ENCODE peak calls at places on chromosomes 13 and 19, in nine cellular contexts. One of them, this sample, is unnamed.

GRCh38 chr19:49335071-49335783 is at the start of gene CD37:
- DNase-seq in AG10803: no peak
- DNase-seq in neural crest cell: no peak
- DNase-seq in NCI-H460: no peak
- DNase-seq in adrenal gland: peak
- DNase-seq in activated CD4-positive, alpha-beta T cell treated with anti-CD3 and anti-CD28 coated beads for 24 hours: peak
- DNase-seq in thoracic aorta: no peak
- DNase-seq in mucosa of gallbladder: no peak
- DNase-seq in psoas muscle: no peak
- DNase-seq in this sample: no peak

GRCh38 chr19:50418186-50419021 is at the start of gene SPIB:
- DNase-seq in neural crest cell: no peak
- DNase-seq in thoracic aorta: no peak
- DNase-seq in psoas muscle: peak
- DNase-seq in adrenal gland: no peak
- DNase-seq in activated CD4-positive, alpha-beta T cell treated with anti-CD3 and anti-CD28 coated beads for 24 hours: no peak
- DNase-seq in mucosa of gallbladder: no peak
- DNase-seq in NCI-H460: no peak
- DNase-seq in AG10803: no peak
- DNase-seq in this sample: no peak

GRCh38 chr19:57789288-57789687 is 19.8 kb downstream of the ZNF586 start:
- DNase-seq in thoracic aorta: no peak
- DNase-seq in activated CD4-positive, alpha-beta T cell treated with anti-CD3 and anti-CD28 coated beads for 24 hours: no peak
- DNase-seq in psoas muscle: no peak
- DNase-seq in adrenal gland: no peak
- DNase-seq in mucosa of gallbladder: no peak
- DNase-seq in NCI-H460: no peak
- DNase-seq in neural crest cell: no peak
- DNase-seq in AG10803: no peak
- DNase-seq in this sample: no peak

GRCh38 chr19:37931941-37932655 is 25.1 kb downstream of the SIPA1L3 start:
- DNase-seq in mucosa of gallbladder: peak
- DNase-seq in adrenal gland: no peak
- DNase-seq in activated CD4-positive, alpha-beta T cell treated with anti-CD3 and anti-CD28 coated beads for 24 hours: no peak
- DNase-seq in thoracic aorta: peak
- DNase-seq in psoas muscle: peak
- DNase-seq in neural crest cell: peak
- DNase-seq in AG10803: peak
- DNase-seq in NCI-H460: no peak
- DNase-seq in this sample: peak

GRCh38 chr19:43148233-43148632 is 38.1 kb downstream of the PSG5 start:
- DNase-seq in AG10803: peak
- DNase-seq in adrenal gland: no peak
- DNase-seq in thoracic aorta: no peak
- DNase-seq in neural crest cell: no peak
- DNase-seq in activated CD4-positive, alpha-beta T cell treated with anti-CD3 and anti-CD28 coated beads for 24 hours: no peak
- DNase-seq in psoas muscle: no peak
- DNase-seq in mucosa of gallbladder: no peak
- DNase-seq in NCI-H460: no peak
- DNase-seq in this sample: no peak

GRCh38 chr19:8017808-8018207 is 12.4 kb upstream of the ELAVL1 start:
- DNase-seq in neural crest cell: no peak
- DNase-seq in AG10803: no peak
- DNase-seq in psoas muscle: no peak
- DNase-seq in mucosa of gallbladder: no peak
- DNase-seq in NCI-H460: no peak
- DNase-seq in adrenal gland: no peak
- DNase-seq in thoracic aorta: no peak
- DNase-seq in activated CD4-positive, alpha-beta T cell treated with anti-CD3 and anti-CD28 coated beads for 24 hours: no peak
- DNase-seq in this sample: no peak

GRCh38 chr19:42038675-42039074 is 31.3 kb downstream of the GRIK5 start:
- DNase-seq in activated CD4-positive, alpha-beta T cell treated with anti-CD3 and anti-CD28 coated beads for 24 hours: no peak
- DNase-seq in mucosa of gallbladder: no peak
- DNase-seq in psoas muscle: no peak
- DNase-seq in thoracic aorta: no peak
- DNase-seq in NCI-H460: no peak
- DNase-seq in neural crest cell: no peak
- DNase-seq in adrenal gland: peak
- DNase-seq in AG10803: peak
- DNase-seq in this sample: no peak

GRCh38 chr19:4456843-4457653 is 546 bp downstream of the UBXN6 start:
- DNase-seq in neural crest cell: peak
- DNase-seq in mucosa of gallbladder: no peak
- DNase-seq in NCI-H460: no peak
- DNase-seq in activated CD4-positive, alpha-beta T cell treated with anti-CD3 and anti-CD28 coated beads for 24 hours: peak
- DNase-seq in AG10803: peak
- DNase-seq in thoracic aorta: no peak
- DNase-seq in adrenal gland: peak
- DNase-seq in psoas muscle: peak
- DNase-seq in this sample: peak

GRCh38 chr13:38670627-38671026 is 16.2 kb upstream of the FREM2 start:
- DNase-seq in neural crest cell: no peak
- DNase-seq in NCI-H460: no peak
- DNase-seq in activated CD4-positive, alpha-beta T cell treated with anti-CD3 and anti-CD28 coated beads for 24 hours: no peak
- DNase-seq in psoas muscle: no peak
- DNase-seq in adrenal gland: no peak
- DNase-seq in thoracic aorta: no peak
- DNase-seq in AG10803: no peak
- DNase-seq in mucosa of gallbladder: no peak
- DNase-seq in this sample: no peak

GRCh38 chr19:54172764-54173699 is at the start of gene TMC4:
- DNase-seq in mucosa of gallbladder: peak
- DNase-seq in activated CD4-positive, alpha-beta T cell treated with anti-CD3 and anti-CD28 coated beads for 24 hours: no peak
- DNase-seq in psoas muscle: no peak
- DNase-seq in thoracic aorta: no peak
- DNase-seq in AG10803: peak
- DNase-seq in adrenal gland: no peak
- DNase-seq in neural crest cell: no peak
- DNase-seq in NCI-H460: no peak
- DNase-seq in this sample: peak

GRCh38 chr19:17183858-17184271 is 31.3 kb upstream of the USE1 start:
- DNase-seq in thoracic aorta: no peak
- DNase-seq in adrenal gland: no peak
- DNase-seq in mucosa of gallbladder: no peak
- DNase-seq in AG10803: no peak
- DNase-seq in activated CD4-positive, alpha-beta T cell treated with anti-CD3 and anti-CD28 coated beads for 24 hours: no peak
- DNase-seq in NCI-H460: no peak
- DNase-seq in neural crest cell: no peak
- DNase-seq in psoas muscle: no peak
- DNase-seq in this sample: no peak

GRCh38 chr13:88887045-88887662 is 1216.0 kb downstream of the SLITRK5 start:
- DNase-seq in psoas muscle: peak
- DNase-seq in NCI-H460: no peak
- DNase-seq in activated CD4-positive, alpha-beta T cell treated with anti-CD3 and anti-CD28 coated beads for 24 hours: no peak
- DNase-seq in mucosa of gallbladder: no peak
- DNase-seq in thoracic aorta: no peak
- DNase-seq in AG10803: no peak
- DNase-seq in adrenal gland: no peak
- DNase-seq in neural crest cell: no peak
- DNase-seq in this sample: no peak

GRCh38 chr13:104594801-104595200 is 1528.6 kb upstream of the SLC10A2 start:
- DNase-seq in NCI-H460: no peak
- DNase-seq in neural crest cell: no peak
- DNase-seq in mucosa of gallbladder: no peak
- DNase-seq in thoracic aorta: no peak
- DNase-seq in activated CD4-positive, alpha-beta T cell treated with anti-CD3 and anti-CD28 coated beads for 24 hours: no peak
- DNase-seq in AG10803: no peak
- DNase-seq in psoas muscle: no peak
- DNase-seq in adrenal gland: no peak
- DNase-seq in this sample: no peak

GRCh38 chr19:13133241-13133870 is 15.3 kb downstream of the NACC1 start:
- DNase-seq in neural crest cell: no peak
- DNase-seq in mucosa of gallbladder: no peak
- DNase-seq in AG10803: no peak
- DNase-seq in psoas muscle: no peak
- DNase-seq in thoracic aorta: no peak
- DNase-seq in adrenal gland: no peak
- DNase-seq in NCI-H460: no peak
- DNase-seq in activated CD4-positive, alpha-beta T cell treated with anti-CD3 and anti-CD28 coated beads for 24 hours: no peak
- DNase-seq in this sample: no peak

GRCh38 chr19:34788074-34788473 is 15.1 kb upstream of the ZNF599 start:
- DNase-seq in mucosa of gallbladder: no peak
- DNase-seq in adrenal gland: no peak
- DNase-seq in AG10803: no peak
- DNase-seq in NCI-H460: no peak
- DNase-seq in psoas muscle: no peak
- DNase-seq in thoracic aorta: no peak
- DNase-seq in activated CD4-positive, alpha-beta T cell treated with anti-CD3 and anti-CD28 coated beads for 24 hours: no peak
- DNase-seq in neural crest cell: no peak
- DNase-seq in this sample: no peak

GRCh38 chr19:48632692-48633147 is 4.5 kb downstream of the DBP start:
- DNase-seq in psoas muscle: no peak
- DNase-seq in AG10803: peak
- DNase-seq in adrenal gland: peak
- DNase-seq in activated CD4-positive, alpha-beta T cell treated with anti-CD3 and anti-CD28 coated beads for 24 hours: no peak
- DNase-seq in thoracic aorta: no peak
- DNase-seq in mucosa of gallbladder: no peak
- DNase-seq in neural crest cell: no peak
- DNase-seq in NCI-H460: no peak
- DNase-seq in this sample: no peak

GRCh38 chr13:113565526-113566226 is 18.9 kb upstream of the TFDP1 start:
- DNase-seq in mucosa of gallbladder: no peak
- DNase-seq in AG10803: no peak
- DNase-seq in psoas muscle: peak
- DNase-seq in adrenal gland: no peak
- DNase-seq in neural crest cell: no peak
- DNase-seq in activated CD4-positive, alpha-beta T cell treated with anti-CD3 and anti-CD28 coated beads for 24 hours: no peak
- DNase-seq in thoracic aorta: no peak
- DNase-seq in NCI-H460: no peak
- DNase-seq in this sample: no peak

This sample was measured in COR-L47.